ENCODE peak calls at places on chromosome 4, in six cellular contexts. N is cardiac muscle cell, H is tibial artery, Q is tibial nerve, R is sigmoid colon, E is lung. I is an unnamed sample.

GRCh38 chr4:59956366-59956765 is 1243.8 kb upstream of the ADGRL3 start:
- DNase-seq in Q (no peak), R (no peak), N (no peak), H (no peak), E (no peak), I (no peak)

GRCh38 chr4:80138556-80139538 is 58.5 kb upstream of the PRDM8 start:
- DNase-seq in N (no peak), H (no peak), Q (no peak), E (no peak), R (no peak), I (no peak)

GRCh38 chr4:170875868-170876267 is 786.1 kb upstream of the AADAT start:
- DNase-seq in N (peak; percentile 22), H (no peak), R (no peak), E (no peak), Q (no peak), I (no peak)

GRCh38 chr4:150773032-150773431 is 191.1 kb downstream of the MAB21L2 start:
- DNase-seq in Q (no peak), H (no peak), N (no peak), E (no peak), R (no peak), I (no peak)

GRCh38 chr4:56999751-57000150 is 21.1 kb downstream of the POLR2B start:
- DNase-seq in N (no peak), H (no peak), R (no peak), E (no peak), Q (no peak), I (no peak)

GRCh38 chr4:113145519-113146291 is 96.3 kb downstream of the ANK2 start:
- DNase-seq in N (peak; percentile 87), E (no peak), H (no peak), R (no peak), Q (no peak), I (no peak)

GRCh38 chr4:152348670-152349069 is 187.2 kb downstream of the FBXW7 start:
- DNase-seq in R (no peak), H (no peak), N (peak; percentile 7), E (no peak), Q (no peak), I (no peak)

GRCh38 chr4:83858121-83858520 is 322.2 kb downstream of the GPAT3 start:
- DNase-seq in N (no peak), E (no peak), H (no peak), Q (no peak), R (no peak), I (no peak)

GRCh38 chr4:104494822-104495559 is at the start of gene CXXC4:
- DNase-seq in E (peak; percentile 48), R (peak; percentile 90), Q (peak; percentile 39), H (peak; percentile 69), N (peak; percentile 94), I (no peak)

GRCh38 chr4:145936142-145937020 is 2.2 kb downstream of the ZNF827 start:
- DNase-seq in E (peak; percentile 73), Q (no peak), H (peak; percentile 85), R (peak; percentile 85), N (peak; percentile 92), I (no peak)

GRCh38 chr4:169229571-169230028 is 41.2 kb downstream of the SH3RF1 start:
- DNase-seq in N (no peak), E (peak; percentile 53), R (no peak), Q (no peak), H (no peak), I (peak; percentile 36)

GRCh38 chr4:165915215-165915614 is 42.2 kb downstream of the TLL1 start:
- DNase-seq in H (no peak), R (no peak), Q (no peak), E (no peak), N (no peak), I (no peak)

GRCh38 chr4:156870166-156870565 is 101.4 kb downstream of the PDGFC start:
- DNase-seq in H (no peak), E (no peak), N (no peak), Q (no peak), R (no peak), I (no peak)

GRCh38 chr4:76570141-76570989 is 135.3 kb downstream of the SHROOM3 start:
- DNase-seq in Q (no peak), E (no peak), N (peak; percentile 69), H (no peak), R (no peak), I (no peak)

GRCh38 chr4:125317526-125317880 is 2.7 kb downstream of the FAT4 start:
- DNase-seq in R (peak; percentile 73), E (no peak), H (no peak), Q (peak; percentile 25), N (peak; percentile 49), I (no peak)

GRCh38 chr4:78299565-78299972 is 242.4 kb downstream of the FRAS1 start:
- DNase-seq in Q (no peak), N (no peak), E (no peak), H (no peak), R (no peak), I (no peak)

GRCh38 chr4:28010543-28011235 is 1150.0 kb downstream of the STIM2 start:
- DNase-seq in N (no peak), Q (no peak), E (no peak), R (no peak), H (no peak), I (no peak)

GRCh38 chr4:128869801-128870509 is 60.5 kb downstream of the JADE1 start:
- DNase-seq in E (no peak), H (no peak), N (no peak), Q (no peak), R (no peak), I (no peak)

GRCh38 chr4:165294907-165295306 is 32.6 kb upstream of the MSMO1 start:
- DNase-seq in N (no peak), R (no peak), H (no peak), E (no peak), Q (no peak), I (no peak)

GRCh38 chr4:147034372-147034771 is 88.7 kb upstream of the TTC29 start:
- DNase-seq in H (no peak), N (no peak), Q (no peak), R (no peak), E (no peak), I (no peak)

GRCh38 chr4:160848901-160849735 is 1314.7 kb downstream of the FSTL5 start:
- DNase-seq in Q (no peak), H (no peak), E (no peak), R (no peak), N (peak; percentile 58), I (no peak)

GRCh38 chr4:156948738-156949137 is 22.9 kb downstream of the PDGFC start:
- DNase-seq in N (no peak), E (no peak), R (no peak), H (no peak), Q (no peak), I (no peak)

GRCh38 chr4:143882892-143883291 is 22.5 kb downstream of the GYPE start:
- DNase-seq in N (no peak), H (no peak), Q (no peak), E (no peak), R (no peak), I (no peak)

GRCh38 chr4:53019485-53020382 is 157.6 kb downstream of the RASL11B start:
- DNase-seq in H (no peak), R (no peak), Q (no peak), N (no peak), E (no peak), I (no peak)

GRCh38 chr4:127047930-127048329 is 584.8 kb upstream of the INTU start:
- DNase-seq in N (no peak), E (no peak), Q (no peak), R (no peak), H (no peak), I (no peak)

GRCh38 chr4:72817012-72817411 is 248.0 kb upstream of the ADAMTS3 start:
- DNase-seq in H (no peak), Q (no peak), R (no peak), E (no peak), N (no peak), I (no peak)

GRCh38 chr4:144645102-144645469 is 870 bp upstream of the HHIP start:
- DNase-seq in E (peak; percentile 33), H (peak; percentile 65), N (no peak), R (no peak), Q (no peak), I (no peak)

GRCh38 chr4:174263445-174263736 is 20.1 kb downstream of the FBXO8 start:
- DNase-seq in H (no peak), N (no peak), Q (no peak), E (no peak), R (no peak), I (no peak)

GRCh38 chr4:77052352-77052751 is 23.4 kb downstream of the CCNI start:
- DNase-seq in R (no peak), H (no peak), E (peak; percentile 42), Q (no peak), N (peak; percentile 64), I (no peak)

GRCh38 chr4:76384052-76384451 is 36.9 kb downstream of the CCDC158 start:
- DNase-seq in H (no peak), N (no peak), R (no peak), E (no peak), Q (no peak), I (no peak)

GRCh38 chr4:41687971-41688370 is 60.6 kb downstream of the PHOX2B start:
- DNase-seq in E (no peak), N (no peak), Q (no peak), H (no peak), R (no peak), I (no peak)

GRCh38 chr4:110798682-110799081 is 175.8 kb upstream of the PITX2 start:
- DNase-seq in H (no peak), N (no peak), Q (no peak), E (no peak), R (no peak), I (no peak)

GRCh38 chr4:12729384-12729783 is 754.8 kb downstream of the RAB28 start:
- DNase-seq in H (no peak), R (no peak), N (peak; percentile 32), Q (no peak), E (no peak), I (no peak)
- TF ChIP-seq CTCF in H (peak; percentile 26), R (peak; percentile 43), N (peak; percentile 36), Q (peak; percentile 35), E (no peak), I (peak; percentile 33)

GRCh38 chr4:48727666-48728459 is 52.2 kb downstream of the FRYL start:
- DNase-seq in Q (no peak), R (no peak), N (no peak), H (no peak), E (no peak), I (no peak)
- H3K27ac ChIP-seq in Q (no peak overlapping the region), R (no peak overlapping the region), N (no peak overlapping the region), H (no peak overlapping the region), E (no peak overlapping the region), I (no peak overlapping the region)

DNA sequence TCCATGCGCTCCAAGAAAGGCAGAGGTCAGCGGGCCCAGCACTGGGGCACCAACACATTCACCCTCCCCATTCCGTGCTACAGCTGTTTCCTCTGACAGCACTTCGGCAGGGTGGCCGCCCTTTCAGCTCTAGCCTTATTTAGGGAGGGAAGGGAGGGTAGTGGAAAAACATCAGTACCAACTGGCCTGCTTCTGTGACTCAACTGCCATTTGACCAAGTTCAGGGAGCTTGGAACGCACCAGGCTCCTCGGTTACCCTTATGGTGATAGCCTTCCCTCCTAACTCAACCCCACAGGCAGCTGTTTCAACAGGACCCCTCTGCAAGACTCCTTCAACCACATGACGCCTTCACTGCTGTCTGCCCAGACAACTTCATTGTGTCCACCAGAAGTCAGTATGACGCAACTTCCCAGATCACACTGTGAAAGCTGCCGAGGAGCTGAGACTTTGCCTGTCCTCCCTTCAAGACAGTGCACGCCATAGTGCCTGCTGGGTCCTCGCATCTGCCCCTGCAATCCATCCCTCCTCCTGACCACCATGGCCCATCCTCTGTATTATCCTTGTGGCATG is 132.2 kb downstream of the AFAP1 start:
- DNase-seq in H (no peak), R (no peak), N (no peak), Q (no peak), E (no peak), I (no peak)
- H3K4me1 ChIP-seq in H (no peaks in the 10 kb centered on the region), R (peaks cover 81% of the 10 kb centered on the region), N (peaks cover 29% of the 10 kb centered on the region), Q (peaks cover 31% of the 10 kb centered on the region), E (peaks cover 21% of the 10 kb centered on the region), I (peaks cover 49% of the 10 kb centered on the region)

GRCh38 chr4:1644906-1645657 is 39.0 kb downstream of the FAM53A start:
- DNase-seq in N (peak; percentile 81), R (peak; percentile 95), H (peak; percentile 78), Q (no peak), E (no peak), I (no peak)
- TF ChIP-seq CTCF in N (no peak), R (no peak), H (no peak), Q (no peak), E (no peak), I (no peak)